ENCODE peak calls at places on chromosomes 16 and 17, in nine cellular contexts. B is cardiac muscle cell, D is sigmoid colon, Q is heart left ventricle, O is substantia nigra, N is thoracic aorta, S is HCT116, U is uterus, K is iPS DF 6.9. V is an unnamed sample.

GRCh38 chr16:56298948-56299602 is 107.8 kb downstream of the GNAO1 start:
- DNase-seq in Q (peak; percentile 33), D (peak; percentile 76), U (no peak), N (no peak), K (no peak), O (peak; percentile 88), S (no peak), B (no peak), V (no peak)

GRCh38 chr16:56477096-56477878 is 25.9 kb downstream of the OGFOD1 start:
- DNase-seq in K (no peak), N (peak; percentile 8), D (no peak), S (peak; percentile 46), O (no peak), Q (no peak), B (peak; percentile 86), U (no peak), V (no peak)

GRCh38 chr17:39104046-39104445 is 47.4 kb downstream of the PLXDC1 start:
- DNase-seq in U (no peak), S (no peak), N (no peak), O (no peak), B (peak; percentile 79), Q (no peak), K (no peak), D (no peak), V (no peak)

GRCh38 chr17:79706931-79707382 is 23.8 kb upstream of the ENPP7 start:
- DNase-seq in D (peak; percentile 91), B (peak; percentile 40), U (peak; percentile 83), S (no peak), K (no peak), Q (no peak), O (peak; percentile 36), N (no peak), V (no peak)

GRCh38 chr17:49696233-49696761 is 11.5 kb downstream of the SLC35B1 start:
- DNase-seq in D (no peak), U (no peak), N (no peak), S (no peak), Q (no peak), B (no peak), K (no peak), O (no peak), V (peak; percentile 68)

GRCh38 chr17:45132569-45133463 is 501 bp upstream of the PLCD3 start:
- DNase-seq in K (no peak), U (peak; percentile 83), N (no peak), B (peak; percentile 86), D (peak; percentile 94), Q (peak; percentile 87), S (peak; percentile 67), O (peak; percentile 76), V (peak; percentile 73)

GRCh38 chr17:45809484-45809883 is 25.4 kb downstream of the CRHR1 start:
- DNase-seq in O (no peak), S (no peak), K (no peak), U (no peak), Q (no peak), B (no peak), D (no peak), N (no peak), V (no peak)

GRCh38 chr17:165939-166338 is 15.5 kb downstream of the DOC2B start:
- DNase-seq in N (no peak), S (no peak), B (no peak), D (no peak), K (no peak), U (no peak), O (no peak), Q (no peak), V (no peak)

GRCh38 chr16:55501549-55502322 is 7.1 kb upstream of the LPCAT2 start:
- DNase-seq in S (no peak), Q (no peak), D (no peak), N (no peak), U (no peak), B (peak; percentile 28), O (no peak), K (no peak), V (no peak)

GRCh38 chr17:65544658-65545057 is 16.8 kb downstream of the AXIN2 start:
- DNase-seq in K (no peak), O (no peak), D (no peak), N (no peak), B (no peak), Q (no peak), S (no peak), U (no peak), V (no peak)

GRCh38 chr16:24858219-24859041 is 12.7 kb downstream of the SLC5A11 start:
- DNase-seq in S (no peak), U (no peak), K (peak; percentile 39), O (peak; percentile 49), Q (peak; percentile 25), D (peak; percentile 53), N (no peak), B (peak; percentile 75), V (peak; percentile 58)

GRCh38 chr16:88071908-88072307 is 120.7 kb downstream of the BANP start:
- DNase-seq in Q (no peak), S (no peak), B (no peak), K (no peak), N (no peak), U (no peak), D (peak; percentile 56), O (no peak), V (no peak)

GRCh38 chr17:72406501-72406900 is 285.7 kb downstream of the SOX9 start:
- DNase-seq in N (no peak), B (no peak), Q (no peak), O (no peak), D (no peak), U (no peak), K (no peak), S (no peak), V (no peak)

GRCh38 chr16:23505942-23506605 is 4.2 kb downstream of the GGA2 start:
- DNase-seq in Q (no peak), B (no peak), S (no peak), K (no peak), N (no peak), U (no peak), D (no peak), O (no peak), V (no peak)

GRCh38 chr16:65176603-65177002 is 54.7 kb upstream of the CDH11 start:
- DNase-seq in N (no peak), D (peak; percentile 82), O (no peak), S (no peak), K (no peak), B (peak; percentile 92), Q (peak; percentile 60), U (peak; percentile 24), V (no peak)

GRCh38 chr17:60941028-60941427 is 263.4 kb downstream of the BCAS3 start:
- DNase-seq in S (no peak), K (no peak), D (no peak), Q (peak; percentile 83), B (peak; percentile 95), U (peak; percentile 45), O (no peak), N (peak; percentile 33), V (no peak)
- H3K27ac ChIP-seq in S (no peak overlapping the region), K (no peak overlapping the region), D (peak overlapping the region; percentile 9), Q (peak overlapping the region; percentile 70), B (peak overlapping the region; percentile 65), U (peak overlapping the region; percentile 75), O (no peak overlapping the region), N (peak overlapping the region; percentile 64), V (no peak overlapping the region)

GRCh38 chr17:8365143-8365542 is 11.4 kb downstream of the KRABD2 start:
- DNase-seq in Q (no peak), S (no peak), N (no peak), U (peak; percentile 33), B (peak; percentile 39), D (no peak), K (no peak), O (no peak), V (no peak)
- H3K27ac ChIP-seq in Q (peak overlapping the region; percentile 76), S (no peak overlapping the region), N (no peak overlapping the region), U (no peak overlapping the region), B (no peak overlapping the region), D (peak overlapping the region; percentile 45), K (no peak overlapping the region), O (no peak overlapping the region), V (no peak overlapping the region)

GRCh38 chr17:59221159-59221847 is 992 bp downstream of the GDPD1 start:
- DNase-seq in O (no peak), D (no peak), N (no peak), Q (no peak), K (no peak), B (no peak), U (no peak), S (no peak), V (no peak)
- H3K27ac ChIP-seq in O (peak overlapping the region; percentile 85), D (peak overlapping the region; percentile 81), N (no peak overlapping the region), Q (no peak overlapping the region), K (no peak overlapping the region), B (peak overlapping the region; percentile 71), U (peak overlapping the region; percentile 81), S (peak overlapping the region; percentile 63), V (peak overlapping the region; percentile 91)

DNA sequence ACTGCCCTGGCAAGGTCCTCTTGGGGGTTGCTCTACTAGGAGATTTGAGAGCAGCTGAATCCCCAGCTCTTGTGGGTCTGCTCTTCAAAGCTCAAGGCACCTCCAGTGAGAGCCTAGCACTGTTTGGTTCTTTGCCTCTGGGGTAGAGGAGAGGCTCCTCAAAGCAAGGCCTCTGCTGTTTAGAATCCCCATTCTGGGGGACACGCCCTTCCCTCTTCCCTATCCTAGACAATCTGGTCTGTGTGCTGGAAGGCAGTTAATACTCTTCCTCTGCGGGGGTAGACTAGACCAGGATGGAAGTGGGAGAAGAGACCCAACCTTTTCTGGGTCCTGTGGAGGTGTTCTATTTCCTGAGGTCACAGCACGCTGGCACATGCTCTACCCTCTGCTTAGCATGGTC is 7.7 kb downstream of the ERAL1 start:
- DNase-seq in B (no peak), Q (no peak), S (no peak), N (no peak), D (no peak), K (no peak), U (no peak), O (no peak), V (no peak)
- H3K27ac ChIP-seq in B (no peak overlapping the region), Q (no peak overlapping the region), S (no peak overlapping the region), N (no peak overlapping the region), D (no peak overlapping the region), K (no peak overlapping the region), U (no peak overlapping the region), O (no peak overlapping the region), V (no peak overlapping the region)

GRCh38 chr16:48613061-48613957 is 3.3 kb upstream of the N4BP1 start:
- DNase-seq in S (no peak), O (no peak), D (no peak), Q (no peak), N (no peak), B (peak; percentile 73), K (no peak), U (no peak), V (peak; percentile 69)
- H3K27ac ChIP-seq in S (no peak overlapping the region), O (peak overlapping the region; percentile 23), D (no peak overlapping the region), Q (peak overlapping the region; percentile 80), N (no peak overlapping the region), B (peak overlapping the region; percentile 14), K (no peak overlapping the region), U (peak overlapping the region; percentile 68), V (peak overlapping the region; percentile 93)

GRCh38 chr17:74240637-74241036 is 27.3 kb downstream of the TTYH2 start:
- DNase-seq in S (no peak), N (no peak), O (no peak), U (no peak), K (no peak), Q (peak; percentile 72), D (no peak), B (peak; percentile 95), V (no peak)
- H3K27ac ChIP-seq in S (no peak overlapping the region), N (no peak overlapping the region), O (peak overlapping the region; percentile 99), U (no peak overlapping the region), K (no peak overlapping the region), Q (no peak overlapping the region), D (peak overlapping the region; percentile 1), B (no peak overlapping the region), V (no peak overlapping the region)